ENCODE peak calls at places on chromosome 11, in nine cellular contexts. Q, D, I, P, O, Y, S, F and T are unnamed samples.

GRCh38 chr11:12430912-12431311 is 53.5 kb downstream of the PARVA start:
- DNase-seq in S (no peak), Y (no peak), Q (peak; percentile 86), F (no peak), D (peak; percentile 54), O (peak; percentile 77), I (no peak), P (peak; percentile 84), T (no peak)

GRCh38 chr11:65787649-65788622 is 1.1 kb downstream of the OVOL1 start:
- DNase-seq in I (peak; percentile 80), P (peak; percentile 91), O (no peak), F (no peak), S (no peak), D (no peak), Y (no peak), Q (no peak), T (no peak)

GRCh38 chr11:69444381-69445130 is 36.9 kb upstream of the LINC01488 start:
- DNase-seq in S (no peak), Y (no peak), O (peak; percentile 76), P (peak; percentile 41), Q (peak; percentile 44), D (no peak), I (peak; percentile 60), F (no peak), T (no peak)

GRCh38 chr11:74683279-74683871 is 47.9 kb downstream of the CHRDL2 start:
- DNase-seq in Y (no peak), P (peak; percentile 25), F (no peak), O (no peak), I (peak; percentile 54), Q (no peak), S (no peak), D (peak; percentile 61), T (no peak)

GRCh38 chr11:62444271-62444833 is 25.5 kb downstream of the SCGB1A1 start:
- DNase-seq in D (peak; percentile 54), P (peak; percentile 67), F (peak; percentile 56), I (no peak), O (peak; percentile 38), S (no peak), Q (peak; percentile 79), Y (peak; percentile 40), T (peak; percentile 85)

GRCh38 chr11:87463486-87464102 is 425.9 kb downstream of the TMEM135 start:
- DNase-seq in D (peak; percentile 37), S (no peak), Q (peak; percentile 60), I (no peak), O (no peak), Y (no peak), P (no peak), F (no peak), T (no peak)

GRCh38 chr11:89182773-89183172 is 5.1 kb downstream of the TYR start:
- DNase-seq in I (no peak), O (no peak), P (no peak), Q (peak; percentile 10), Y (no peak), D (peak; percentile 31), S (no peak), F (no peak), T (no peak)

GRCh38 chr11:61695917-61696316 is 15.7 kb downstream of the DAGLA start:
- DNase-seq in F (no peak), Q (peak; percentile 88), O (no peak), P (peak; percentile 89), D (peak; percentile 66), S (peak; percentile 91), I (no peak), Y (peak; percentile 83), T (no peak)

GRCh38 chr11:117717485-117718314 is 79.3 kb downstream of the DSCAML1 start:
- DNase-seq in S (no peak), F (peak; percentile 82), D (no peak), I (peak; percentile 57), Q (peak; percentile 1), Y (no peak), O (no peak), P (peak; percentile 58), T (no peak)